ENCODE peak calls at places on chromosomes 6 and 20, in six cellular contexts. D is activated T-cell treated with anti-CD3 and anti-CD28 coated beads for 24 hours, O is NCI-H748 treated with DMSO at 0.1 percent for 48 hours, X is brain pericyte, S is NCI-H345, H is AG10803. A is an unnamed sample.

GRCh38 chr6:10163159-10163962 is 251.5 kb downstream of the TFAP2A start:
- DNase-seq in D (no peak), O (no peak), X (no peak), S (no peak), H (no peak), A (no peak)

GRCh38 chr6:33411632-33412005 is 805 bp downstream of the PHF1 start:
- DNase-seq in D (no peak), O (no peak), X (no peak), S (no peak), H (no peak), A (no peak)

GRCh38 chr6:146546440-146546839 is 2.8 kb downstream of the RAB32 start:
- DNase-seq in D (no peak), O (no peak), X (no peak), S (no peak), H (peak), A (peak)

GRCh38 chr20:51500936-51501335 is 41.6 kb downstream of the NFATC2 start:
- DNase-seq in D (no peak), O (no peak), X (no peak), S (no peak), H (no peak), A (no peak)

GRCh38 chr6:164911873-164912580 is 397.4 kb downstream of the C6orf118 start:
- DNase-seq in D (no peak), O (peak), X (no peak), S (peak), H (peak), A (no peak)

GRCh38 chr6:131950767-131951575 is at the start of gene CCN2:
- DNase-seq in D (no peak), O (no peak), X (peak), S (no peak), H (peak), A (peak)

GRCh38 chr6:129893513-129894098 is 32.5 kb upstream of the TMEM244 start:
- DNase-seq in D (no peak), O (no peak), X (no peak), S (no peak), H (peak), A (no peak)

GRCh38 chr20:42604998-42605970 is 584.4 kb downstream of the PTPRT start:
- DNase-seq in D (no peak), O (no peak), X (no peak), S (no peak), H (no peak), A (no peak)

GRCh38 chr6:84772428-84773132 is 8.2 kb upstream of the TBX18 start:
- DNase-seq in D (no peak), O (no peak), X (no peak), S (no peak), H (no peak), A (no peak)

GRCh38 chr6:47028835-47029360 is 13.2 kb downstream of the ADGRF1 start:
- DNase-seq in D (no peak), O (no peak), X (no peak), S (no peak), H (no peak), A (no peak)

GRCh38 chr6:130132286-130132701 is 90.5 kb downstream of the SAMD3 start:
- DNase-seq in D (peak), O (no peak), X (no peak), S (no peak), H (no peak), A (no peak)

GRCh38 chr6:6384520-6384919 is 64.1 kb upstream of the F13A1 start:
- DNase-seq in D (no peak), O (no peak), X (no peak), S (no peak), H (no peak), A (no peak)

GRCh38 chr20:32327087-32327681 is 30.9 kb upstream of the ASXL1 start:
- DNase-seq in D (no peak), O (no peak), X (no peak), S (no peak), H (no peak), A (no peak)

GRCh38 chr6:138570716-138571020 is 71.4 kb upstream of the NHSL1 start:
- DNase-seq in D (no peak), O (no peak), X (no peak), S (no peak), H (no peak), A (no peak)

GRCh38 chr6:1208876-1209275 is 103.0 kb upstream of the FOXQ1 start:
- DNase-seq in D (no peak), O (no peak), X (no peak), S (no peak), H (peak), A (no peak)

GRCh38 chr6:22363166-22363965 is 66.5 kb upstream of the PRL start:
- DNase-seq in D (no peak), O (peak), X (no peak), S (peak), H (no peak), A (no peak)

GRCh38 chr20:34495307-34495706 is 20.9 kb upstream of the DYNLRB1 start:
- DNase-seq in D (no peak), O (no peak), X (no peak), S (no peak), H (no peak), A (no peak)

GRCh38 chr6:15524736-15525401 is 138.0 kb downstream of the DTNBP1 start:
- DNase-seq in D (no peak), O (no peak), X (no peak), S (no peak), H (no peak), A (no peak)

GRCh38 chr20:43799150-43799711 is 72.4 kb upstream of the GTSF1L start:
- DNase-seq in D (no peak), O (no peak), X (no peak), S (no peak), H (peak), A (no peak)

A was measured in amniotic stem cell.